ENCODE peak calls at places on chromosome X, in seven cellular contexts. One of them, this sample, is unnamed.

GRCh38 chrX:1011632-1012283 is 200.7 kb downstream of the CRLF2 start:
- DNase-seq in Kasumi-1: no peak
- DNase-seq in T follicular helper cell: no peak
- DNase-seq in activated CD4-positive, CD25-positive, alpha-beta regulatory T cell: no peak
- DNase-seq in activated CD8-positive, alpha-beta memory T cell treated with anti-CD3 and anti-CD28 coated beads, Interleukin-2, amount 10 ng/mL, durations not matched to agents 7 days and 5 days: no peak
- DNase-seq in CD8-positive, alpha-beta T cell: no peak
- DNase-seq in tibial nerve: no peak
- DNase-seq in this sample: no peak

GRCh38 chrX:132267392-132267791 is 48.1 kb upstream of the RAP2C start:
- DNase-seq in activated CD4-positive, CD25-positive, alpha-beta regulatory T cell: no peak
- DNase-seq in tibial nerve: no peak
- DNase-seq in Kasumi-1: no peak
- DNase-seq in CD8-positive, alpha-beta T cell: no peak
- DNase-seq in activated CD8-positive, alpha-beta memory T cell treated with anti-CD3 and anti-CD28 coated beads, Interleukin-2, amount 10 ng/mL, durations not matched to agents 7 days and 5 days: no peak
- DNase-seq in T follicular helper cell: no peak
- DNase-seq in this sample: no peak

GRCh38 chrX:50877310-50877709 is 33.2 kb upstream of the BMP15 start:
- DNase-seq in T follicular helper cell: no peak
- DNase-seq in CD8-positive, alpha-beta T cell: no peak
- DNase-seq in Kasumi-1: no peak
- DNase-seq in activated CD4-positive, CD25-positive, alpha-beta regulatory T cell: no peak
- DNase-seq in tibial nerve: no peak
- DNase-seq in activated CD8-positive, alpha-beta memory T cell treated with anti-CD3 and anti-CD28 coated beads, Interleukin-2, amount 10 ng/mL, durations not matched to agents 7 days and 5 days: no peak
- DNase-seq in this sample: no peak

GRCh38 chrX:23756165-23756564 is 13.1 kb upstream of the ACOT9 start:
- DNase-seq in activated CD8-positive, alpha-beta memory T cell treated with anti-CD3 and anti-CD28 coated beads, Interleukin-2, amount 10 ng/mL, durations not matched to agents 7 days and 5 days: peak
- DNase-seq in tibial nerve: peak
- DNase-seq in activated CD4-positive, CD25-positive, alpha-beta regulatory T cell: peak
- DNase-seq in Kasumi-1: peak
- DNase-seq in T follicular helper cell: peak
- DNase-seq in CD8-positive, alpha-beta T cell: peak
- DNase-seq in this sample: peak

GRCh38 chrX:95718746-95719145 is 965.9 kb upstream of the DIAPH2 start:
- DNase-seq in Kasumi-1: no peak
- DNase-seq in tibial nerve: no peak
- DNase-seq in CD8-positive, alpha-beta T cell: no peak
- DNase-seq in activated CD8-positive, alpha-beta memory T cell treated with anti-CD3 and anti-CD28 coated beads, Interleukin-2, amount 10 ng/mL, durations not matched to agents 7 days and 5 days: no peak
- DNase-seq in activated CD4-positive, CD25-positive, alpha-beta regulatory T cell: no peak
- DNase-seq in T follicular helper cell: no peak
- DNase-seq in this sample: no peak

GRCh38 chrX:55011294-55011693 is 11.1 kb downstream of the APEX2 start:
- DNase-seq in Kasumi-1: peak
- DNase-seq in tibial nerve: no peak
- DNase-seq in T follicular helper cell: no peak
- DNase-seq in activated CD4-positive, CD25-positive, alpha-beta regulatory T cell: no peak
- DNase-seq in CD8-positive, alpha-beta T cell: no peak
- DNase-seq in activated CD8-positive, alpha-beta memory T cell treated with anti-CD3 and anti-CD28 coated beads, Interleukin-2, amount 10 ng/mL, durations not matched to agents 7 days and 5 days: no peak
- DNase-seq in this sample: no peak

GRCh38 chrX:153818571-153819397 is 11.6 kb downstream of the PDZD4 start:
- DNase-seq in activated CD8-positive, alpha-beta memory T cell treated with anti-CD3 and anti-CD28 coated beads, Interleukin-2, amount 10 ng/mL, durations not matched to agents 7 days and 5 days: peak
- DNase-seq in activated CD4-positive, CD25-positive, alpha-beta regulatory T cell: no peak
- DNase-seq in tibial nerve: no peak
- DNase-seq in Kasumi-1: no peak
- DNase-seq in T follicular helper cell: peak
- DNase-seq in CD8-positive, alpha-beta T cell: peak
- DNase-seq in this sample: peak

GRCh38 chrX:80876877-80877276 is 67.2 kb upstream of the BRWD3 start:
- DNase-seq in activated CD4-positive, CD25-positive, alpha-beta regulatory T cell: no peak
- DNase-seq in tibial nerve: no peak
- DNase-seq in T follicular helper cell: no peak
- DNase-seq in CD8-positive, alpha-beta T cell: no peak
- DNase-seq in Kasumi-1: peak
- DNase-seq in activated CD8-positive, alpha-beta memory T cell treated with anti-CD3 and anti-CD28 coated beads, Interleukin-2, amount 10 ng/mL, durations not matched to agents 7 days and 5 days: no peak
- DNase-seq in this sample: no peak

GRCh38 chrX:39730671-39731389 is 366.9 kb downstream of the BCOR start:
- DNase-seq in T follicular helper cell: peak
- DNase-seq in tibial nerve: peak
- DNase-seq in activated CD8-positive, alpha-beta memory T cell treated with anti-CD3 and anti-CD28 coated beads, Interleukin-2, amount 10 ng/mL, durations not matched to agents 7 days and 5 days: peak
- DNase-seq in activated CD4-positive, CD25-positive, alpha-beta regulatory T cell: peak
- DNase-seq in Kasumi-1: peak
- DNase-seq in CD8-positive, alpha-beta T cell: peak
- DNase-seq in this sample: peak

This sample was measured in effector memory CD4-positive, alpha-beta T cell.